ENCODE peak calls at places on chromosomes 1 and 21, in eight cellular contexts. B is type B pancreatic cell, I is foreskin fibroblast, G is PC-9, Y is WERI-Rb-1, S is lower lobe of right lung, V is tibial artery, M is mesothelial cell of epicardium. X is an unnamed sample.
A peak's percentile ranks its signal among the peaks of the same experiment; 100 is the strongest.

GRCh38 chr1:48773133-48773532 is 3.6 kb downstream of the BEND5 start:
- DNase-seq in V (no peak), I (no peak), B (no peak), Y (no peak), G (no peak), M (no peak), S (no peak), X (no peak)

GRCh38 chr21:25456672-25457071 is 150.6 kb downstream of the MRPL39 start:
- DNase-seq in G (no peak), V (no peak), I (no peak), S (no peak), Y (no peak), M (no peak), B (no peak), X (no peak)

GRCh38 chr1:239247299-239247698 is 139.1 kb upstream of the CHRM3 start:
- DNase-seq in V (no peak), G (no peak), Y (no peak), M (no peak), S (no peak), B (no peak), I (no peak), X (no peak)

GRCh38 chr1:246382589-246382988 is 124.5 kb downstream of the SMYD3 start:
- DNase-seq in V (no peak), Y (no peak), B (no peak), I (no peak), S (no peak), M (no peak), G (no peak), X (no peak)

GRCh38 chr1:230867903-230868735 is at the start of gene C1orf198:
- DNase-seq in V (peak; percentile 88), B (peak; percentile 91), M (peak; percentile 82), G (peak; percentile 75), S (peak; percentile 79), I (no peak), Y (peak; percentile 88), X (peak; percentile 84)

GRCh38 chr1:16212251-16212961 is at the start of gene ARHGEF19:
- DNase-seq in I (no peak), S (peak; percentile 81), V (no peak), M (no peak), G (peak; percentile 71), B (no peak), Y (no peak), X (peak; percentile 72)

GRCh38 chr1:34597877-34598514 is 156.9 kb upstream of the GJB5 start:
- DNase-seq in G (peak; percentile 54), S (peak; percentile 76), Y (peak; percentile 72), M (peak; percentile 65), V (no peak), I (peak; percentile 4), B (peak; percentile 84), X (peak; percentile 86)

GRCh38 chr1:92040971-92041370 is 11.2 kb downstream of the EPHX4 start:
- DNase-seq in M (no peak), I (no peak), G (no peak), B (no peak), Y (no peak), V (no peak), S (no peak), X (no peak)

GRCh38 chr1:94925561-94926364 is 1.1 kb downstream of the CNN3 start:
- DNase-seq in M (peak; percentile 74), S (peak; percentile 57), V (peak; percentile 84), G (peak; percentile 63), B (peak; percentile 83), I (peak; percentile 78), Y (peak; percentile 62), X (peak; percentile 81)

GRCh38 chr1:156804572-156805243 is 11.9 kb downstream of the SH2D2A start:
- DNase-seq in M (no peak), S (no peak), B (no peak), Y (peak; percentile 99), I (no peak), V (peak; percentile 62), G (no peak), X (no peak)

GRCh38 chr21:16192900-16193299 is 463.1 kb downstream of the USP25 start:
- DNase-seq in S (no peak), V (no peak), M (no peak), B (no peak), Y (no peak), I (peak; percentile 51), G (no peak), X (no peak)

GRCh38 chr1:25802915-25803314 is 2.9 kb downstream of the SELENON start:
- DNase-seq in M (no peak), B (no peak), S (no peak), Y (no peak), I (no peak), G (no peak), V (no peak), X (no peak)
- TF ChIP-seq CTCF in M (no peak), B (peak; percentile 39), S (no peak), Y (no peak), I (no peak), G (no peak), V (no peak), X (no peak)

GRCh38 chr1:170881268-170882265 is 53.8 kb upstream of the MROH9 start:
- DNase-seq in I (peak; percentile 47), V (no peak), G (no peak), S (no peak), M (no peak), B (no peak), Y (no peak), X (no peak)
- TF ChIP-seq CTCF in I (peak; percentile 44), V (peak; percentile 59), G (peak; percentile 63), S (peak; percentile 49), M (no peak), B (peak; percentile 75), Y (no peak), X (peak; percentile 43)

GRCh38 chr1:64469614-64469976 is 334 bp upstream of the CACHD1 start:
- DNase-seq in B (no peak), G (no peak), Y (no peak), I (peak; percentile 2), S (no peak), V (no peak), M (no peak), X (no peak)

GRCh38 chr1:64470670-64471217 is 815 bp downstream of the CACHD1 start:
- DNase-seq in V (peak; percentile 67), B (peak; percentile 73), G (peak; percentile 35), S (peak; percentile 54), I (peak; percentile 16), Y (peak; percentile 35), M (peak; percentile 26), X (peak; percentile 26)

GRCh38 chr1:64469121-64469520 is 808 bp upstream of the CACHD1 start:
- DNase-seq in Y (no peak), S (no peak), V (no peak), M (no peak), G (no peak), B (no peak), I (no peak), X (no peak)

GRCh38 chr1:64471218-64471719 is 1.3 kb downstream of the CACHD1 start:
- DNase-seq in I (peak; percentile 18), V (peak; percentile 74), M (peak; percentile 31), Y (peak; percentile 27), G (peak; percentile 33), B (peak; percentile 72), S (peak; percentile 61), X (peak; percentile 37)

GRCh38 chr1:64469977-64470669 is at the start of gene CACHD1:
- DNase-seq in M (peak; percentile 56), B (peak; percentile 86), Y (peak; percentile 85), V (peak; percentile 85), G (peak; percentile 73), I (peak; percentile 61), S (peak; percentile 82), X (peak; percentile 66)
- TF ChIP-seq CTCF in M (no peak), B (peak; percentile 31), Y (peak; percentile 55), V (peak; percentile 57), G (no peak), I (peak; percentile 26), S (peak; percentile 46), X (peak; percentile 24)

GRCh38 chr1:201020647-201021332 is 2.7 kb downstream of the KIF21B start:
- DNase-seq in M (no peak), V (no peak), I (no peak), S (no peak), Y (peak; percentile 100), G (no peak), B (no peak), X (no peak)
- TF ChIP-seq CTCF in M (peak; percentile 27), V (no peak), I (no peak), S (peak; percentile 17), Y (peak; percentile 88), G (peak; percentile 59), B (peak; percentile 64), X (peak; percentile 42)

GRCh38 chr21:45287438-45288391 is at the start of gene POFUT2:
- DNase-seq in V (peak; percentile 98), Y (peak; percentile 98), S (peak; percentile 97), G (peak; percentile 96), M (peak; percentile 98), B (peak; percentile 100), I (peak; percentile 91), X (peak; percentile 99)
- TF ChIP-seq CTCF in V (no peak), Y (peak; percentile 6), S (no peak), G (no peak), M (no peak), B (no peak), I (no peak), X (no peak)

GRCh38 chr1:159051436-159051835 is 25.1 kb downstream of the AIM2 start:
- DNase-seq in G (no peak), B (no peak), M (no peak), S (no peak), V (no peak), I (no peak), Y (no peak), X (no peak)

GRCh38 chr1:159054427-159054826 is 22.1 kb downstream of the AIM2 start:
- DNase-seq in Y (no peak), M (no peak), G (no peak), I (no peak), S (no peak), B (no peak), V (no peak), X (no peak)

GRCh38 chr1:159055181-159055621 is 21.4 kb downstream of the AIM2 start:
- DNase-seq in S (no peak), G (no peak), M (no peak), V (no peak), B (no peak), Y (no peak), I (no peak), X (no peak)

GRCh38 chr1:159058751-159059150 is 17.8 kb downstream of the AIM2 start:
- DNase-seq in V (no peak), G (no peak), B (no peak), M (no peak), Y (no peak), S (no peak), I (no peak), X (no peak)

GRCh38 chr1:159056069-159056698 is 20.4 kb downstream of the AIM2 start:
- DNase-seq in I (no peak), V (no peak), Y (no peak), G (no peak), B (no peak), S (no peak), M (no peak), X (no peak)
- TF ChIP-seq CTCF in I (peak; percentile 5), V (no peak), Y (peak; percentile 37), G (no peak), B (no peak), S (no peak), M (no peak), X (no peak)

DNA sequence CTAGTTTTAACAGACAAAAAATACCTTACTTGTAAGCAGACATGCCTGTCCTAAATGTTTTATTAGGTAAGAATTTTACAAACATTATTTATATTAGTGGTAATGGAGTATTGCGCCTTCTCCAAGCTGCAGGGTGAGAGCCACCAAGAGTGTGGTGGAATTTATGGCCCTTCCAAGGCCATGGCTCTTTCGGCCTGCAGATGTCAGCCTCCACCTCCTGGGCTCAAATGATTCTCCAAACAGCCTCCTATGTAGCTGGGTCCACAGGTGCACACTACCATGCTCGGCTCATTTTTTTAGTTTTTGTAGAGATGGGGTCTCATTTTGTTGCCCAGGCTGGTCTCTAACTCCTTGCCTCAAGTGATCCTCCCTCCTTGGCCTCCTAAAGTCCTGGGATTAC is 56.3 kb downstream of the ITGB3BP start:
- DNase-seq in I (no peak), B (no peak), S (no peak), V (no peak), M (no peak), Y (no peak), G (no peak), X (no peak)
- TF ChIP-seq CTCF in I (no peak), B (no peak), S (no peak), V (no peak), M (no peak), Y (peak; percentile 28), G (no peak), X (no peak)